ENCODE peak calls at places on chromosomes 2 and 18, in eight cellular contexts. Q, Y, I, B, X, P, V and D are unnamed samples.

GRCh38 chr2:181573140-181573736 is 83.7 kb downstream of the CERKL start:
- DNase-seq in Q (no peak), Y (no peak), I (no peak), B (peak), X (no peak), P (no peak), V (no peak), D (peak)

GRCh38 chr2:66896151-66896550 is 461.2 kb downstream of the MEIS1 start:
- DNase-seq in Q (no peak), Y (no peak), I (no peak), B (no peak), X (no peak), P (no peak), V (no peak), D (no peak)

GRCh38 chr18:25180974-25181373 is 171.0 kb downstream of the ZNF521 start:
- DNase-seq in Q (no peak), Y (no peak), I (no peak), B (peak), X (no peak), P (no peak), V (no peak), D (no peak)

GRCh38 chr2:149059822-149060221 is 21.3 kb downstream of the LYPD6B start:
- DNase-seq in Q (no peak), Y (no peak), I (no peak), B (no peak), X (no peak), P (no peak), V (no peak), D (no peak)

GRCh38 chr18:74083071-74083954 is 64.3 kb downstream of the FBXO15 start:
- DNase-seq in Q (no peak), Y (no peak), I (no peak), B (peak), X (peak), P (no peak), V (no peak), D (no peak)

GRCh38 chr2:89819809-89820208 is 1128.3 kb downstream of the RPIA start:
- DNase-seq in Q (no peak), Y (no peak), I (no peak), B (no peak), X (no peak), P (no peak), V (no peak), D (no peak)

GRCh38 chr2:19753314-19753713 is 148.5 kb downstream of the TTC32 start:
- DNase-seq in Q (no peak), Y (no peak), I (no peak), B (no peak), X (no peak), P (no peak), V (no peak), D (no peak)

GRCh38 chr2:39015424-39015823 is 105.4 kb downstream of the SOS1 start:
- DNase-seq in Q (no peak), Y (no peak), I (no peak), B (no peak), X (no peak), P (no peak), V (no peak), D (no peak)